ENCODE peak calls at places on chromosome 16, in nine cellular contexts. One of them, this sample, is unnamed.

GRCh38 chr16:24946155-24946554 is 69.0 kb downstream of the ARHGAP17 start:
- DNase-seq in adrenal gland: no peak
- DNase-seq in fibroblast of lung: no peak
- DNase-seq in activated CD4-positive, alpha-beta T cell treated with anti-CD3 and anti-CD28 coated beads, Interleukin-2, amount 50 U/mL, for 24 hours: no peak
- DNase-seq in left cardiac atrium: no peak
- DNase-seq in T47D: no peak
- DNase-seq in activated naive CD4-positive, alpha-beta T cell: no peak
- DNase-seq in Panc1: no peak
- DNase-seq in HCT116: no peak
- DNase-seq in this sample: no peak

GRCh38 chr16:85421338-85422123 is 191.6 kb upstream of the GSE1 start:
- DNase-seq in left cardiac atrium: peak
- DNase-seq in adrenal gland: no peak
- DNase-seq in fibroblast of lung: no peak
- DNase-seq in Panc1: no peak
- DNase-seq in HCT116: no peak
- DNase-seq in T47D: no peak
- DNase-seq in activated CD4-positive, alpha-beta T cell treated with anti-CD3 and anti-CD28 coated beads, Interleukin-2, amount 50 U/mL, for 24 hours: no peak
- DNase-seq in activated naive CD4-positive, alpha-beta T cell: no peak
- DNase-seq in this sample: no peak

GRCh38 chr16:68844211-68844564 is 857 bp downstream of the TANGO6 start:
- DNase-seq in T47D: peak
- DNase-seq in fibroblast of lung: no peak
- DNase-seq in activated CD4-positive, alpha-beta T cell treated with anti-CD3 and anti-CD28 coated beads, Interleukin-2, amount 50 U/mL, for 24 hours: no peak
- DNase-seq in adrenal gland: no peak
- DNase-seq in HCT116: no peak
- DNase-seq in Panc1: no peak
- DNase-seq in left cardiac atrium: no peak
- DNase-seq in activated naive CD4-positive, alpha-beta T cell: no peak
- DNase-seq in this sample: no peak

GRCh38 chr16:77794586-77794985 is 6.2 kb downstream of the VAT1L start:
- DNase-seq in adrenal gland: no peak
- DNase-seq in T47D: no peak
- DNase-seq in fibroblast of lung: peak
- DNase-seq in activated CD4-positive, alpha-beta T cell treated with anti-CD3 and anti-CD28 coated beads, Interleukin-2, amount 50 U/mL, for 24 hours: no peak
- DNase-seq in left cardiac atrium: no peak
- DNase-seq in activated naive CD4-positive, alpha-beta T cell: no peak
- DNase-seq in Panc1: no peak
- DNase-seq in HCT116: no peak
- DNase-seq in this sample: no peak

GRCh38 chr16:7914738-7915137 is 582.1 kb downstream of the RBFOX1 start:
- DNase-seq in T47D: no peak
- DNase-seq in Panc1: no peak
- DNase-seq in activated naive CD4-positive, alpha-beta T cell: no peak
- DNase-seq in fibroblast of lung: no peak
- DNase-seq in HCT116: no peak
- DNase-seq in adrenal gland: no peak
- DNase-seq in left cardiac atrium: no peak
- DNase-seq in activated CD4-positive, alpha-beta T cell treated with anti-CD3 and anti-CD28 coated beads, Interleukin-2, amount 50 U/mL, for 24 hours: no peak
- DNase-seq in this sample: no peak

GRCh38 chr16:81718637-81719036 is 60.5 kb upstream of the PLCG2 start:
- DNase-seq in HCT116: no peak
- DNase-seq in fibroblast of lung: no peak
- DNase-seq in activated naive CD4-positive, alpha-beta T cell: no peak
- DNase-seq in T47D: no peak
- DNase-seq in adrenal gland: no peak
- DNase-seq in activated CD4-positive, alpha-beta T cell treated with anti-CD3 and anti-CD28 coated beads, Interleukin-2, amount 50 U/mL, for 24 hours: no peak
- DNase-seq in Panc1: no peak
- DNase-seq in left cardiac atrium: no peak
- DNase-seq in this sample: no peak

GRCh38 chr16:1533443-1533951 is at the start of gene TMEM204:
- DNase-seq in T47D: no peak
- DNase-seq in activated CD4-positive, alpha-beta T cell treated with anti-CD3 and anti-CD28 coated beads, Interleukin-2, amount 50 U/mL, for 24 hours: peak
- DNase-seq in fibroblast of lung: peak
- DNase-seq in HCT116: no peak
- DNase-seq in activated naive CD4-positive, alpha-beta T cell: no peak
- DNase-seq in left cardiac atrium: peak
- DNase-seq in Panc1: no peak
- DNase-seq in adrenal gland: peak
- DNase-seq in this sample: no peak

GRCh38 chr16:27618611-27619380 is 68.9 kb downstream of the KATNIP start:
- DNase-seq in activated naive CD4-positive, alpha-beta T cell: no peak
- DNase-seq in HCT116: no peak
- DNase-seq in activated CD4-positive, alpha-beta T cell treated with anti-CD3 and anti-CD28 coated beads, Interleukin-2, amount 50 U/mL, for 24 hours: no peak
- DNase-seq in Panc1: no peak
- DNase-seq in fibroblast of lung: no peak
- DNase-seq in left cardiac atrium: no peak
- DNase-seq in adrenal gland: no peak
- DNase-seq in T47D: no peak
- DNase-seq in this sample: no peak

GRCh38 chr16:11667824-11668589 is at the start of gene SNN:
- DNase-seq in Panc1: no peak
- DNase-seq in activated naive CD4-positive, alpha-beta T cell: peak
- DNase-seq in fibroblast of lung: peak
- DNase-seq in left cardiac atrium: peak
- DNase-seq in HCT116: peak
- DNase-seq in adrenal gland: peak
- DNase-seq in T47D: peak
- DNase-seq in activated CD4-positive, alpha-beta T cell treated with anti-CD3 and anti-CD28 coated beads, Interleukin-2, amount 50 U/mL, for 24 hours: peak
- DNase-seq in this sample: peak

GRCh38 chr16:3503513-3503912 is 2.7 kb downstream of the CLUAP1 start:
- DNase-seq in fibroblast of lung: no peak
- DNase-seq in activated CD4-positive, alpha-beta T cell treated with anti-CD3 and anti-CD28 coated beads, Interleukin-2, amount 50 U/mL, for 24 hours: no peak
- DNase-seq in Panc1: no peak
- DNase-seq in left cardiac atrium: no peak
- DNase-seq in T47D: no peak
- DNase-seq in adrenal gland: no peak
- DNase-seq in activated naive CD4-positive, alpha-beta T cell: no peak
- DNase-seq in HCT116: no peak
- DNase-seq in this sample: no peak

GRCh38 chr16:61382435-61382834 is 653.8 kb downstream of the CDH8 start:
- DNase-seq in activated naive CD4-positive, alpha-beta T cell: no peak
- DNase-seq in T47D: no peak
- DNase-seq in adrenal gland: no peak
- DNase-seq in HCT116: no peak
- DNase-seq in fibroblast of lung: no peak
- DNase-seq in Panc1: no peak
- DNase-seq in left cardiac atrium: no peak
- DNase-seq in activated CD4-positive, alpha-beta T cell treated with anti-CD3 and anti-CD28 coated beads, Interleukin-2, amount 50 U/mL, for 24 hours: no peak
- DNase-seq in this sample: no peak

GRCh38 chr16:86718118-86718517 is 139.8 kb downstream of the FOXL1 start:
- DNase-seq in HCT116: no peak
- DNase-seq in activated CD4-positive, alpha-beta T cell treated with anti-CD3 and anti-CD28 coated beads, Interleukin-2, amount 50 U/mL, for 24 hours: no peak
- DNase-seq in fibroblast of lung: peak
- DNase-seq in adrenal gland: no peak
- DNase-seq in T47D: no peak
- DNase-seq in Panc1: no peak
- DNase-seq in left cardiac atrium: no peak
- DNase-seq in activated naive CD4-positive, alpha-beta T cell: no peak
- DNase-seq in this sample: no peak

This sample was measured in NAMALWA.